ENCODE peak calls at places on chromosomes 13 and 19, in four cellular contexts. X, S, Y and R are unnamed samples.

GRCh38 chr13:32911506-32911905 is 104.7 kb upstream of the KL start:
- DNase-seq in S (peak), X (no peak), Y (peak), R (peak)

GRCh38 chr13:110711778-110712070 is 1.8 kb upstream of the ING1 start:
- DNase-seq in S (no peak), X (no peak), Y (peak), R (no peak)

GRCh38 chr13:74301200-74302063 is 167.2 kb upstream of the KLF12 start:
- DNase-seq in X (no peak), S (no peak), Y (no peak), R (no peak)

GRCh38 chr13:102291587-102292218 is 110.1 kb downstream of the FGF14 start:
- DNase-seq in Y (no peak), S (no peak), X (no peak), R (no peak)

GRCh38 chr19:47122359-47123335 is 8.0 kb upstream of the SAE1 start:
- DNase-seq in S (no peak), Y (peak), X (no peak), R (no peak)

GRCh38 chr19:10784257-10784656 is 51.8 kb downstream of the TMED1 start:
- DNase-seq in Y (no peak), S (no peak), X (no peak), R (no peak)

GRCh38 chr13:69306766-69307165 is 800.9 kb upstream of the ATXN8OS start:
- DNase-seq in S (no peak), X (no peak), Y (no peak), R (no peak)

GRCh38 chr13:99417151-99417820 is 84.0 kb upstream of the TM9SF2 start:
- DNase-seq in S (no peak), X (no peak), Y (no peak), R (no peak)

GRCh38 chr13:99278199-99278598 is 20.0 kb upstream of the GPR18 start:
- DNase-seq in S (no peak), X (no peak), Y (no peak), R (no peak)

DNA sequence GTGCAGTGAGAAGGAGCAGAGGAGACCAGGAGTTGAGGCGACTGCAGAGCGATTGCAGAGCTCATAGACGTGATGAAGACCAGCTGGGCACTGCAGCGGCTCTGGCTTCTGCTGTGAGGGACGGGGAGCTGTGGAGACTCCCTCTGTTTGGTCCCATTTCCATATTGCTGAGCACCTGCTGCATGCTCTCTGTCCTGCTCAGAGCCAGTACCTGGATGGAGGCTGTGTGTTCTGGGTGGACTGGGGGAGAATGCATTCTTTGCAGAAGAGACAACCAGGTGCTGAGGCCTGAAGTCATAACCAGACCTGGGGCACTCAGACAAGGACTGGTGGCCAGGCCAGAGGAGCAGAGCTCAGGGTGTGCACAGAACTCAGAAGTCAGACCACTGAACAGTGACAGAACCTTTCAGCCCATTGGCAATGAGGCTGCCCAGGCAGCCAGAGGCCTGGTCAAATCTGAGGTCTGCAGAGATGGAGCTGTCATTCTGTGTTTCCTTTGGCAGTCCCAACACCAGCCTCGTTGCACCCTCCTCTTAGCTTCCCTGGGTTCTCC is 1.3 kb upstream of the A1BG start:
- DNase-seq in Y (no peak), X (no peak), S (no peak), R (no peak)
- TF ChIP-seq FOXM1 in Y (no peak), X (no peak), S (no peak), R (no peak)

DNA sequence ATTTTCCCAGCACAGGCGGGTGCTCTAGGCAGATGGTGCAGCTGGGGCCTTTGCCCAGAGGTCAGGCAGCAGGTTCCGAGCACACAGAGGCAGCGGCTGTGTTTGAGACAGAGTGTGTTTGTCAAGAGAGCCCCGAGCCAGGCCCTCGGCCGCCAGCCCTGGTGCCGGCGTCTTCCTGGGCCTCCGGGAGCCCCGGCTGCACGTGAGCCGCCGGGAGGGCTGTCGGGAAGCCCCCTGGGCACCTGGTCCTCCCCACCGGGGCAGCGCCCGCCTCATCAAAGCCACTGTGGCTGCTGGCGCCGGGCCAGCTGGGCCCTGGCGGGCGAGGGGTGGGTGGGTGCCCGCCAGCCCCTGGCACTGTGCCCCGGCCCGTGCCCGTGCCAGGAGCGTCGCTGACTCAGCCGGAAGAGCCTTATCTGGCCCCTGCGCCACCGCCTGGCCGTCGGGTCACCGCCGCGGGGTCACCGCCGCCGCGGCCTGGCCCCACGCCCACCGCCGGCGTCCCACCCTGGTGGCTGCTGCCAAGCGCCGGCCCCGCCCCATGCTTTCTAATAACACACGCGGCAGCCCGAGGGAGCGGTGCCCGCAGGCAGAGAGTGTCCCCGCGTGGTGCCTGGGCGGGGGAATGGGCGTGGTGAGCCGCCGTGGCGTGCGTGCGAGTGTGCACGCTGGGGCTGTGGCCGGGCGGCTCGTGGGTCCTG is 14.9 kb downstream of the ARID3A start:
- DNase-seq in S (no peak), Y (no peak), X (no peak), R (peak)
- TF ChIP-seq YY1 in S (no peak), Y (no peak), X (no peak), R (no peak)

GRCh38 chr19:4830332-4830731 is 1.2 kb downstream of the TICAM1 start:
- DNase-seq in Y (no peak), S (no peak), X (no peak), R (no peak)
- TF ChIP-seq FOXM1 in Y (no peak), S (no peak), X (no peak), R (no peak)

GRCh38 chr13:112325941-112326645 is 50.1 kb upstream of the SPACA7 start:
- DNase-seq in S (no peak), Y (no peak), X (no peak), R (no peak)
- TF ChIP-seq YY1 in S (no peak), Y (no peak), X (no peak), R (no peak)

DNA sequence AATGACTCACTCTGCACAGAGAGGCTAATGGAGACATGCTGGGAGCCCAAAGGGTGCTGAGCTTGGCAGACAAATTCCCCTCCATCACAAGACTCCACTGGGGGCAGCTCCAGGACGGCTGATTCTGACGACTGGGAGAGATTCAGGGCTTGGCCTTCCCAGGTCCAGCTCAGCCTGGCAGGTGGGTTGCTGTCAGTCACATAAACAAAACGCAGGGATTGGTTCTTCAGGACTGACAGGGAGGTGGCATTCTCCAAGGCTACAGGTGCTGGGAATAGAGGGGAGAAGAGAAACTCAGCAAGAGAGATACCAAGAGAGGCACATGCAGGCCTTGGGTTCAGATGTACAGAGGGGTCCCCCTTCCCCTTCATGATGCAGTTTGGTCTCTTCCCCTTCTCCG is 10.7 kb upstream of the ZNF175 start:
- DNase-seq in X (no peak), Y (no peak), S (no peak), R (no peak)
- TF ChIP-seq FOXM1 in X (no peak), Y (no peak), S (no peak), R (no peak)